ENCODE peak calls at places on chromosome 20, in eight cellular contexts. One of them, this sample, is unnamed.

GRCh38 chr20:57662313-57663240 is 42.4 kb upstream of the ZBP1 start:
- DNase-seq in T-helper 2 cell: no peak
- DNase-seq in esophagus squamous epithelium: no peak
- DNase-seq in iPS DF 6.9: no peak
- DNase-seq in EL: no peak
- DNase-seq in fibroblast of lung: no peak
- DNase-seq in lung: no peak
- DNase-seq in RCC 7860: no peak
- DNase-seq in this sample: no peak

GRCh38 chr20:5353624-5354496 is 37.1 kb upstream of the PROKR2 start:
- DNase-seq in EL: peak
- DNase-seq in T-helper 2 cell: no peak
- DNase-seq in iPS DF 6.9: no peak
- DNase-seq in fibroblast of lung: no peak
- DNase-seq in lung: no peak
- DNase-seq in RCC 7860: peak
- DNase-seq in esophagus squamous epithelium: no peak
- DNase-seq in this sample: no peak

GRCh38 chr20:3093861-3094361 is 9.4 kb upstream of the AVP start:
- DNase-seq in iPS DF 6.9: no peak
- DNase-seq in lung: no peak
- DNase-seq in fibroblast of lung: no peak
- DNase-seq in RCC 7860: no peak
- DNase-seq in EL: no peak
- DNase-seq in esophagus squamous epithelium: no peak
- DNase-seq in T-helper 2 cell: peak
- DNase-seq in this sample: no peak

GRCh38 chr20:57959589-57959988 is 249.8 kb upstream of the PMEPA1 start:
- DNase-seq in esophagus squamous epithelium: no peak
- DNase-seq in T-helper 2 cell: no peak
- DNase-seq in iPS DF 6.9: no peak
- DNase-seq in RCC 7860: no peak
- DNase-seq in fibroblast of lung: no peak
- DNase-seq in EL: no peak
- DNase-seq in lung: no peak
- DNase-seq in this sample: no peak

GRCh38 chr20:33290852-33291251 is 7.8 kb downstream of the BPIFB1 start:
- DNase-seq in lung: no peak
- DNase-seq in iPS DF 6.9: no peak
- DNase-seq in T-helper 2 cell: no peak
- DNase-seq in esophagus squamous epithelium: no peak
- DNase-seq in EL: no peak
- DNase-seq in fibroblast of lung: no peak
- DNase-seq in RCC 7860: no peak
- DNase-seq in this sample: no peak

GRCh38 chr20:1012359-1013168 is 10.5 kb upstream of the RSPO4 start:
- DNase-seq in esophagus squamous epithelium: no peak
- DNase-seq in iPS DF 6.9: no peak
- DNase-seq in EL: no peak
- DNase-seq in fibroblast of lung: no peak
- DNase-seq in RCC 7860: no peak
- DNase-seq in T-helper 2 cell: no peak
- DNase-seq in lung: no peak
- DNase-seq in this sample: no peak

GRCh38 chr20:4483481-4483880 is 238.2 kb upstream of the PRND start:
- DNase-seq in T-helper 2 cell: no peak
- DNase-seq in iPS DF 6.9: no peak
- DNase-seq in fibroblast of lung: peak
- DNase-seq in esophagus squamous epithelium: no peak
- DNase-seq in EL: peak
- DNase-seq in lung: no peak
- DNase-seq in RCC 7860: no peak
- DNase-seq in this sample: no peak

GRCh38 chr20:40958598-40958997 is 70.0 kb upstream of the TOP1 start:
- DNase-seq in T-helper 2 cell: no peak
- DNase-seq in RCC 7860: no peak
- DNase-seq in lung: no peak
- DNase-seq in esophagus squamous epithelium: no peak
- DNase-seq in EL: no peak
- DNase-seq in fibroblast of lung: no peak
- DNase-seq in iPS DF 6.9: no peak
- DNase-seq in this sample: no peak

GRCh38 chr20:45306431-45306982 is at the start of gene RBPJL:
- DNase-seq in lung: no peak
- DNase-seq in iPS DF 6.9: no peak
- DNase-seq in esophagus squamous epithelium: no peak
- DNase-seq in EL: no peak
- DNase-seq in fibroblast of lung: no peak
- DNase-seq in RCC 7860: no peak
- DNase-seq in T-helper 2 cell: no peak
- DNase-seq in this sample: peak

GRCh38 chr20:36455972-36456625 is 85.2 kb upstream of the MYL9 start:
- DNase-seq in RCC 7860: no peak
- DNase-seq in fibroblast of lung: no peak
- DNase-seq in EL: no peak
- DNase-seq in T-helper 2 cell: no peak
- DNase-seq in iPS DF 6.9: no peak
- DNase-seq in esophagus squamous epithelium: no peak
- DNase-seq in lung: no peak
- DNase-seq in this sample: no peak

GRCh38 chr20:11128131-11128831 is 454.5 kb upstream of the JAG1 start:
- DNase-seq in EL: peak
- DNase-seq in T-helper 2 cell: no peak
- DNase-seq in esophagus squamous epithelium: no peak
- DNase-seq in iPS DF 6.9: no peak
- DNase-seq in lung: no peak
- DNase-seq in fibroblast of lung: peak
- DNase-seq in RCC 7860: no peak
- DNase-seq in this sample: no peak